ENCODE peak calls at places on chromosome 19, in nine cellular contexts. A is T follicular helper cell; Y is mammary epithelial cell; K is NCI-H1105 treated with DMSO at 0.1 percent for 48 hours; E is fibroblast of the aortic adventitia; H is GM12865; V is activated T-cell treated with anti-CD3 and anti-CD28 coated beads, Interleukin-2, amount 50 U/mL, for 72 hours; D is effector CD4-positive, alpha-beta T cell; U is heart left ventricle. W is an unnamed sample.

GRCh38 chr19:7418575-7418974 is 69.8 kb downstream of the ARHGEF18 start:
- DNase-seq in D (no peak), Y (no peak), A (no peak), U (no peak), V (no peak), K (no peak), H (no peak), E (no peak), W (no peak)

GRCh38 chr19:19399733-19400438 is 5.6 kb upstream of the GATAD2A start:
- DNase-seq in Y (no peak), U (no peak), E (peak), H (no peak), D (no peak), V (no peak), A (no peak), K (no peak), W (no peak)

GRCh38 chr19:50909240-50910070 is 1.7 kb downstream of the KLK4 start:
- DNase-seq in E (no peak), K (peak), U (no peak), H (peak), A (no peak), D (no peak), Y (peak), V (peak), W (no peak)

GRCh38 chr19:36061367-36061766 is 6.7 kb downstream of the WDR62 start:
- DNase-seq in U (no peak), D (no peak), K (no peak), E (no peak), A (no peak), H (no peak), V (no peak), Y (no peak), W (no peak)

GRCh38 chr19:52211926-52212571 is 22.2 kb downstream of the PPP2R1A start:
- DNase-seq in Y (no peak), K (no peak), V (no peak), D (no peak), A (no peak), E (no peak), U (no peak), H (no peak), W (no peak)

GRCh38 chr19:35216833-35217707 is 11.5 kb downstream of the FAM187B start:
- DNase-seq in K (peak), V (peak), D (peak), A (no peak), U (no peak), H (peak), E (no peak), Y (peak), W (no peak)

GRCh38 chr19:5345895-5346386 is 5.3 kb upstream of the PTPRS start:
- DNase-seq in D (no peak), Y (peak), E (peak), U (no peak), V (no peak), H (no peak), A (no peak), K (no peak), W (no peak)

GRCh38 chr19:39704181-39705044 is at the start of gene LGALS14:
- DNase-seq in H (peak), D (no peak), V (peak), A (no peak), Y (no peak), U (no peak), K (no peak), E (no peak), W (no peak)

GRCh38 chr19:35812220-35813042 is at the start of gene PRODH2:
- DNase-seq in E (no peak), K (no peak), Y (no peak), U (no peak), H (no peak), V (no peak), D (no peak), A (no peak), W (no peak)

GRCh38 chr19:41895745-41896580 is 13.0 kb downstream of the ARHGEF1 start:
- DNase-seq in D (no peak), Y (no peak), U (no peak), E (no peak), H (peak), V (no peak), K (no peak), A (no peak), W (no peak)

GRCh38 chr19:44757735-44758505 is 9.4 kb downstream of the BCL3 start:
- DNase-seq in Y (no peak), E (peak), H (no peak), V (no peak), K (no peak), U (peak), A (no peak), D (no peak), W (peak)